ENCODE peak calls at places on chromosomes 16 and 17, in seven cellular contexts. R is gastrocnemius medialis, L is endothelial cell of umbilical vein, V is tibial nerve, Y is heart left ventricle, X is body of pancreas, C is sigmoid colon. N is an unnamed sample. For H3K27me3, the result is how much of the 10 kb centered on the place peaks cover.

GRCh38 chr17:77844681-77845080 is 113.8 kb upstream of the TNRC6C start:
- DNase-seq in Y (peak), L (no peak), V (no peak), C (no peak), X (no peak), R (no peak), N (no peak)

GRCh38 chr16:67155305-67156145 is 4.2 kb downstream of the TRADD start:
- DNase-seq in R (no peak), Y (peak), V (peak), X (peak), L (peak), C (peak), N (peak)

GRCh38 chr16:4323071-4323844 is 7.4 kb downstream of the GLIS2 start:
- DNase-seq in V (no peak), X (peak), Y (peak), R (no peak), L (no peak), C (peak), N (no peak)

GRCh38 chr17:76593338-76593737 is 7.7 kb upstream of the ST6GALNAC2 start:
- DNase-seq in C (no peak), V (no peak), Y (no peak), R (no peak), X (no peak), L (no peak), N (no peak)

GRCh38 chr16:2776500-2777139 is 460 bp downstream of the ELOB start:
- DNase-seq in C (peak), R (no peak), L (peak), V (no peak), X (no peak), Y (no peak), N (no peak)

GRCh38 chr16:55052335-55053070 is 121.8 kb downstream of the IRX5 start:
- DNase-seq in L (no peak), C (peak), X (no peak), R (no peak), Y (no peak), V (no peak), N (no peak)

GRCh38 chr16:19874816-19875546 is 9.7 kb downstream of the GPRC5B start:
- DNase-seq in V (no peak), R (no peak), L (no peak), C (no peak), X (no peak), Y (no peak), N (no peak)

GRCh38 chr17:6753006-6753445 is 2.8 kb upstream of the XAF1 start:
- DNase-seq in X (peak), L (peak), V (no peak), Y (peak), R (peak), C (peak), N (peak)

GRCh38 chr17:45225964-45226530 is 4.4 kb downstream of the FMNL1 start:
- DNase-seq in C (peak), L (peak), Y (peak), R (peak), V (peak), X (peak), N (peak)

DNA sequence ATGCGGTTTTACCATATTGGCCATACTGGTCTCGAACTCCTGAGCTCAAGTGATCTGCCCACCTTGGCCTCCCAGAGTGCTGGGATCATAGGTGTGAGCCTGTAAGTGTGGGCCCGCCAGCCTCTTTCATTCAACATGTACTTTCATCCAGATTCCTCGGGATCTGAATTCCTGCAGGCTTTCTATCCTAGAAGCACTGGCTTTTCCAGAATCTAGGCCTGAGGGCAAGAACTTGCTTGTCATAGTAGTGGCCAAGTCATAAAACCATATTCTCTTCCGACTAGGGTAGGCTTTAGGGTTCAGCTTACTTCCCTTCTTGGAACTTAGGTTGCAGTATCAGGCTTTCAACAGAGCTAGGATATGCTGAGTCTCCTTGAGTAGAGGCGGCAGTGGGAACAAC is 15.4 kb downstream of the SLC7A6 start:
- DNase-seq in R (no peak), V (no peak), X (no peak), L (no peak), Y (no peak), C (no peak), N (no peak)
- TF ChIP-seq POLR2A in R (no peak), V (no peak), X (no peak), L (no peak), Y (no peak), C (no peak), N (no peak)

GRCh38 chr17:46787478-46787877 is 31.0 kb downstream of the WNT3 start:
- DNase-seq in X (no peak), Y (no peak), R (no peak), L (no peak), C (no peak), V (no peak), N (no peak)
- H3K27me3 ChIP-seq in X (under half), Y (under half), R (under half), L (under half), C (under half), V (under half), N (under half)

GRCh38 chr16:83742076-83742475 is 65.7 kb upstream of the HSBP1 start:
- DNase-seq in X (no peak), R (no peak), V (no peak), L (no peak), C (no peak), Y (no peak), N (no peak)
- H3K4me3 ChIP-seq in X (no peak), R (no peak), V (no peak), L (no peak), C (no peak), Y (no peak), N (no peak)

DNA sequence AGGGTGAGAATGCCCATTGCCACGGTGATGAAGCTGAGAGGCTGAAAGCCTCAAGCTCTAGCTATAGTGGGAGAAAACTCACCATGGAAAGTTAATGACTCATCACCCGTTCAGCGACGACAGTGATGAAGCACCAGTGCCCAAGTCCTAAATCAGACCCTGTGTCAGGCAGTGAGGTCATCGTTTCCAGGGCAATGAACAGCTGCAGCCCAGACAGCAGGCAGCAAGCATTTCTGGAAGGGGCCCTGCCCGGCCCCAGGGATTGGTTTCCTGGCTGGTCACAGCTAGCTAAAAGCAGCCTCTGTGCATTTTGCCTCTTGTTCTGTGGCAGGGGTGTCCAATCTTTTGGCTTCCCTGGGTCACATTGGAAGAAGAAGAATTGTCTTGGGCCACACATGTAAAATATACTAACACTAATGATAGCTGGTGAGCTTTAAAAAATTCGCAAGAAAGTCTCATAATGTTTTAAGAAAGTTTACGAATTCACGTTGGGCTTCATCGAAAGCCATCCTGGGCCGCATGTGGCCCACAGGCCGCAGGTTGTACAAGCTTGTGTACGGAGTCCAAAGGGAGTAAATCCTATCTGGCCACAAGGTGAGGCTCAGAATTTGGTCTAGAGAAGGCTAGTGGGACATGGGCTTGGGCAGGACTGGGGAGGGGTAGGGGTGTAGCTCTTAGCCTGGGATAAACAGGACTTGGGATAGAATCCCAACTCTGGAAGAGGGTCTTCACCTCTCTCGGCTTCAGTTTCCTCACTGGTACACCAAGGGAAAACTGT is 40.6 kb downstream of the MIS12 start:
- DNase-seq in Y (peak), L (peak), X (peak), R (peak), V (no peak), C (peak), N (no peak)
- TF ChIP-seq POLR2A in Y (no peak), L (peak), X (no peak), R (no peak), V (no peak), C (no peak), N (no peak)

DNA sequence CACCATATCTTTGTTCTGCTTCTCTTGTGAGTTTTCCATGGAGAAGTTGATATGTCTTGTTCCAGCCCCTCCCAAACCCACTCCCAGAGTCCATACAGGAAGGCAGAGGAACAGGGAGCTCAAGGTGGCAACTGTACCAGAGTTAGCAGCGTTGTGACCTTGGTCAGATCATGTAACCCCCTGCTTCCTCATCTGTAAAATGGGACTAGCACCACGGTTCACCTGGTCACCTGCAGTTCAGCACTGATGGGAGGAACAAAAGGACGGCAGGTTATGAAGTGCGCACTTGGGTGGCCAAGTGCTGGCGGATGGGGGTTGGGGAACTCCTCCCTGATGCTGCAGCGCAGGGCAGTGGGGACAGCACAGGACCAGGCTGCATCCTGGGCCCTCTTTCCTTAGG is 7.7 kb upstream of the NEUROD2 start:
- DNase-seq in Y (no peak), C (no peak), X (no peak), R (no peak), V (no peak), L (no peak), N (no peak)
- H3K27me3 ChIP-seq in Y (under half), C (under half), X (under half), R (under half), V (under half), L (under half), N (under half)

N was measured in testis.